ENCODE peak calls at places on chromosomes 3 and 15, in seven cellular contexts. B is osteoblast, A is mucosa of descending colon, Q is heart left ventricle, M is lower lobe of right lung, N is ovary, L is adrenal gland. T is an unnamed sample. For H3K9me3, the result is how much of the 10 kb centered on the place peaks cover.

GRCh38 chr3:182238141-182238540 is 526.4 kb downstream of the SOX2 start:
- DNase-seq in B (no peak), A (no peak), Q (peak), M (no peak), N (no peak), L (no peak), T (no peak)

GRCh38 chr3:149283401-149283800 is 50.0 kb downstream of the TM4SF18 start:
- DNase-seq in B (no peak), A (no peak), Q (no peak), M (no peak), N (no peak), L (no peak), T (no peak)

GRCh38 chr15:42190370-42190769 is 17.7 kb downstream of the VPS39 start:
- DNase-seq in B (no peak), A (no peak), Q (no peak), M (no peak), N (no peak), L (no peak), T (no peak)

GRCh38 chr3:135444058-135444457 is 521.5 kb upstream of the PPP2R3A start:
- DNase-seq in B (no peak), A (no peak), Q (no peak), M (no peak), N (no peak), L (no peak), T (no peak)

GRCh38 chr3:20683912-20684311 is 497.9 kb upstream of the SGO1 start:
- DNase-seq in B (no peak), A (no peak), Q (peak), M (no peak), N (peak), L (no peak), T (no peak)

GRCh38 chr3:54784021-54784420 is 143.8 kb downstream of the LRTM1 start:
- DNase-seq in B (no peak), A (peak), Q (no peak), M (no peak), N (no peak), L (no peak), T (no peak)

GRCh38 chr15:100731259-100732156 is 129.1 kb downstream of the ASB7 start:
- DNase-seq in B (peak), A (no peak), Q (no peak), M (no peak), N (no peak), L (no peak), T (no peak)

GRCh38 chr15:80514071-80514780 is 110.0 kb downstream of the ARNT2 start:
- DNase-seq in B (peak), A (no peak), Q (no peak), M (no peak), N (no peak), L (no peak), T (no peak)

GRCh38 chr15:74245342-74245931 is 9.3 kb downstream of the CCDC33 start:
- DNase-seq in B (peak), A (no peak), Q (no peak), M (no peak), N (no peak), L (no peak), T (no peak)

GRCh38 chr3:63067999-63068645 is 192.9 kb upstream of the CADPS start:
- DNase-seq in B (no peak), A (peak), Q (no peak), M (no peak), N (no peak), L (peak), T (no peak)

DNA sequence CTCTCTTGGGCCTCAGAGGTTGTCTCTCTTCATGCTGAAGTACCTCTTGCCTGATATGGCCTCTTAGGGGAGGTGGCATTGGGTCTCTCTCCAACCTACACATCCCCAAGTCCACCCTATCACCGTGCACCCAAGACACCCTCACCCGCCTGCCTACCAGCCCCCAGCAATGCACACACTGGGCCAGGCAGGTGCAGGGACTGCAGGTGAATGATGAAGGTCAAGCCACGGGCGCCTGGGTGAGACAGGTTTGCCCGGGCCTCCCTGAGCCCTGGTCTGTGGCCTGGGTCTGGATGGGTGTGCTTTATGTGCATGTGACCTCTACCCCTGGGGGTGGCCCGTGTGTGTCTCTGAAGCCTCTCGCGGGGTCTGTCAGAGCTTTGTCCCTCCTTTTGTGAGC is 68.3 kb downstream of the WNT7A start:
- DNase-seq in B (peak), A (no peak), Q (no peak), M (no peak), N (no peak), L (no peak), T (no peak)
- H3K9me3 ChIP-seq in B (under half), A (under half), Q (under half), M (under half), N (under half), L (under half), T (half or more)

GRCh38 chr3:102238362-102238761 is 196.5 kb upstream of the ZPLD1 start:
- DNase-seq in B (no peak), A (peak), Q (no peak), M (no peak), N (no peak), L (no peak), T (no peak)

GRCh38 chr3:102237181-102237580 is 197.6 kb upstream of the ZPLD1 start:
- DNase-seq in B (no peak), A (peak), Q (no peak), M (no peak), N (no peak), L (no peak), T (no peak)

GRCh38 chr3:102233881-102234280 is 200.9 kb upstream of the ZPLD1 start:
- DNase-seq in B (no peak), A (no peak), Q (no peak), M (no peak), N (no peak), L (no peak), T (no peak)

GRCh38 chr3:102237838-102238237 is 197.0 kb upstream of the ZPLD1 start:
- DNase-seq in B (no peak), A (no peak), Q (no peak), M (no peak), N (no peak), L (no peak), T (no peak)

DNA sequence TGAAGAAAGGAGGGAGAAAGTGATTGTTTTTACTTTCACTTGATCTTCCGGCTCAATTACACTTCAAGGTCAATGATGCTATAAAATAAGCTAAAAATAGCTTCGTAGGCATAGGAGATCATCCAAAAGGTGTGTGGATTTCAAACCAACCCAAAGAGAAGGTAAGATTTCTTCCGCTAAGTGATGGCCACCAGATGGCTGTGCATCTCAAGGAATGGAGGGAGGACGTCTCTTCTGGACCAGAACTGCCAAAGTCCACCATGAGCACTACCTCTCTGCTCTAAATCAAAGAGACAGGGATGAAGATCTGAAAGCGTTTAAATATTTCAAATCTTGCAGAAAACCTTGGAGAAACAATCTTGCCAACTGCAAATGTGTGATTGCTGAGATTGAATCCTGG is 199.1 kb upstream of the ZPLD1 start:
- DNase-seq in B (no peak), A (no peak), Q (no peak), M (no peak), N (no peak), L (no peak), T (no peak)
- TF ChIP-seq CTCF in B (peak), A (no peak), Q (peak), M (no peak), N (no peak), L (no peak), T (peak)

DNA sequence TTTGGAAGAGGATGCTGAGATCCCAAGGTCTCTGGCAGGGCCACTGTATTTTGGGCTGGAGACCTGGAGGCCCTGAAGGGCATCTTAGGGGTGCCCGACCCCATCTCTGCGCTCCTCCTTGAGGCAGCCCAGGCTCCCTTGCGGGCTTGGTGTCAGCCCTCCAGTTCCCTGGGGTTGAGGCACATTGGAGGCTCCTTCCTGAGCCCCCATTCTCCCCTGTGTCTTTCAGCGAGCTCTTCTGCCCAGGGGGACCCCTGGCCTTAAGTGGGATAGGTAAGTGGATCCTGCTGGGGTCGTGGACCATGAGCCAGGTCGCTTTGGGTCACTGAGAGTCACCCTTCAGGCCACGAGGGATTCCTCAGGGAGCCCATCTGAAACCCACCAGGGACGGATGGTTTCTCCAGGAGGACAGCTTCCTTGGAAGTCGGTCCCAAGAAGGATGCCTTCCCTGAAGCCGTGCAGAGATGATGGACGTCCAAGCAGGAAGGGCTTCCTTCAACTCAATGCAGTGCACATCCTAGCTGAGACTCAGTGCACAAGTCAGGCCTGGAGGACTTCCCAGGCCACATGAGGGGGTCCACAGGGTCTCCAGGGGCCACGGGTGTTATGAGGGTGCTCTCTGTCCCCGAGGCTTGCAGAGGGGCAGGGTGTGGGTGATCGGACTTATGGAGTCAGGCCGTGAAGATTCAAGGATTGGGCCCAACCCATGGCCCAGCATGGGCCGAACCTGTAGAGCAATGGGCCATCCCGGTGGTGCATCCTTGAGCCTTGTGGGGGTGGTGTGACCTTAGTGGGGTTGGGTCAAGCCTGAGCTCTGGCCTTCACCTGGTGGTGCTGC is 224.3 kb downstream of the SNRPN start:
- DNase-seq in B (peak), A (no peak), Q (peak), M (peak), N (peak), L (peak), T (no peak)
- H3K9me3 ChIP-seq in B (under half), A (half or more), Q (under half), M (under half), N (under half), L (under half), T (half or more)

DNA sequence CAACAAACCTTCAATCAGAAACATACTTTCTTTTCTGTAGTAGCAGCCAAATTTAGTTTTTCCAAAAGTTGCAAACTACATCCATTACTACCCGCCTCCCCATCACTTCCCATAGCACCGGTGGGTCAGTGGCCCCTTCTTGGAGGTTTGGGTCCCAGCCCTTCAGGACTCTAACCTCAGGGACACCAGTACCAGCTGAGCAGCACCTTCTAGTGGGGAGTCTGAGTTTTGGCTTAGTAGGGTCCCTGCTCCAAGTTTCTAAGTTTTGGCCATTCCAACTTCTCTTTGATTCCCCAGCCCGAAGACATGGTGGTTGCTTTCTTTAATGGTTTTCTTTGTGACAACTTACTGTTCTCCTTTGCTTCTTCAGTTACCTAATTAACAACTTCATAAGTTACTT is 160.6 kb downstream of the ECT2 start:
- DNase-seq in B (no peak), A (no peak), Q (no peak), M (no peak), N (no peak), L (no peak), T (no peak)
- TF ChIP-seq CTCF in B (no peak), A (no peak), Q (no peak), M (no peak), N (no peak), L (no peak), T (no peak)

GRCh38 chr3:75727985-75728384 is 57.4 kb downstream of the ZNF717 start:
- DNase-seq in B (no peak), A (no peak), Q (no peak), M (no peak), N (no peak), L (no peak), T (no peak)
- H3K9me3 ChIP-seq in B (under half), A (half or more), Q (half or more), M (half or more), N (half or more), L (under half), T (half or more)

GRCh38 chr15:71410347-71410746 is 295.1 kb downstream of the THSD4 start:
- DNase-seq in B (no peak), A (peak), Q (no peak), M (no peak), N (no peak), L (no peak), T (no peak)

GRCh38 chr15:71409541-71409940 is 294.3 kb downstream of the THSD4 start:
- DNase-seq in B (no peak), A (no peak), Q (no peak), M (no peak), N (no peak), L (no peak), T (no peak)

GRCh38 chr15:71413419-71413818 is 298.1 kb downstream of the THSD4 start:
- DNase-seq in B (no peak), A (no peak), Q (no peak), M (no peak), N (no peak), L (no peak), T (no peak)

GRCh38 chr15:71414778-71415177 is 299.5 kb downstream of the THSD4 start:
- DNase-seq in B (no peak), A (no peak), Q (no peak), M (no peak), N (no peak), L (no peak), T (no peak)

GRCh38 chr15:71411538-71412482 is 296.5 kb downstream of the THSD4 start:
- DNase-seq in B (no peak), A (peak), Q (no peak), M (peak), N (no peak), L (no peak), T (no peak)
- TF ChIP-seq CTCF in B (peak), A (no peak), Q (peak), M (peak), N (no peak), L (no peak), T (peak)

DNA sequence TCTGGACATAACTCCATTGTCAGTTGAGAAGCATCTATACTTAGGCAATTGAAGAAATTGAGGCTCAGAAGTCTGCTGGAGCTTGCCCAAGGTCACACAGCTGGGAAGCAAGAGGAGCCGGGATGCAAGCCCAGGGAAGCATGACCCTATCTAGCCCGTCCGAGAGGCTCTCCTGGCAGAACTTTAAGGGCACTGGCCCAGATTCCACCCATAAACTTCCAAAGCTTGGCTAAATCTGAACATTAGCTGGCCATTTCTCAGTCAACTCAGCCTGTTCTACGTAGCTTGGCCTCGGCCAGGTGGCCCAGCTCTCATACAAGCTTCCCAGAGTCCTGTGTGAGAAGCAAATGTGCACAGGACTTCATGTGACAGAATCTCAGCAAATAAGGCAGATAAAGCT is 75.8 kb downstream of the LRIG1 start:
- DNase-seq in B (no peak), A (no peak), Q (peak), M (no peak), N (peak), L (peak), T (no peak)
- H3K9me3 ChIP-seq in B (under half), A (under half), Q (under half), M (under half), N (under half), L (under half), T (under half)

T was measured in AG04450.